ENCODE peak calls at places on chromosomes 7 and 10, in seven cellular contexts. H is H9; J is WTC11; R is GM20000; Z is substantia nigra; W is Caki2; B is activated CD8-positive, alpha-beta memory T cell treated with anti-CD3 and anti-CD28 coated beads, Interleukin-2, amount 50 U/mL, for 48 hours. S is an unnamed sample.

GRCh38 chr7:80876894-80877414 is 41.9 kb downstream of the SEMA3C start:
- DNase-seq in Z (no peak), R (no peak), H (no peak), J (no peak), B (no peak), W (peak), S (no peak)

GRCh38 chr10:123748711-123749110 is 82.6 kb downstream of the GPR26 start:
- DNase-seq in R (no peak), Z (no peak), J (no peak), H (no peak), W (no peak), B (no peak), S (no peak)

GRCh38 chr7:131249003-131249402 is 78.7 kb upstream of the MKLN1 start:
- DNase-seq in H (no peak), J (no peak), B (no peak), R (no peak), Z (no peak), W (peak), S (no peak)

GRCh38 chr7:44767134-44767911 is 18.7 kb downstream of the ZMIZ2 start:
- DNase-seq in Z (no peak), B (no peak), W (no peak), J (no peak), R (no peak), H (no peak), S (no peak)

GRCh38 chr7:38257350-38257677 is 16.1 kb downstream of the TARP start:
- DNase-seq in W (no peak), B (no peak), Z (no peak), J (no peak), R (no peak), H (no peak), S (no peak)

GRCh38 chr10:11813855-11814557 is 9.2 kb upstream of the PROSER2 start:
- DNase-seq in J (no peak), H (no peak), R (no peak), Z (no peak), B (no peak), W (no peak), S (peak)

GRCh38 chr10:126384269-126384873 is 3.9 kb downstream of the ADAM12 start:
- DNase-seq in R (no peak), J (no peak), B (no peak), H (no peak), Z (no peak), W (peak), S (no peak)

GRCh38 chr10:5317547-5318107 is 47.1 kb upstream of the UCN3 start:
- DNase-seq in B (peak), H (no peak), Z (no peak), W (peak), R (no peak), J (no peak), S (peak)

GRCh38 chr10:131019696-131020095 is 291.8 kb downstream of the TCERG1L start:
- DNase-seq in R (no peak), Z (no peak), H (peak), B (no peak), W (no peak), J (no peak), S (no peak)

GRCh38 chr7:68122806-68123205 is 1126.2 kb downstream of the TYW1 start:
- DNase-seq in R (no peak), H (no peak), W (no peak), Z (no peak), J (no peak), B (no peak), S (no peak)

GRCh38 chr7:116696707-116697106 is 24.7 kb downstream of the MET start:
- DNase-seq in H (no peak), B (no peak), Z (no peak), J (no peak), W (no peak), R (no peak), S (no peak)

GRCh38 chr10:132947843-132948242 is 5.5 kb upstream of the CFAP46 start:
- DNase-seq in B (no peak), R (no peak), W (no peak), H (peak), J (no peak), Z (no peak), S (no peak)